ENCODE peak calls at places on chromosomes 13 and 19, in ten cellular contexts. One of them, this sample, is unnamed.

GRCh38 chr13:50511877-50512332 is 331.6 kb downstream of the DLEU7 start:
- DNase-seq in thoracic aorta: no peak
- DNase-seq in HFF-Myc: no peak
- DNase-seq in Peyer's patch: no peak
- DNase-seq in CD8-positive, alpha-beta T cell: no peak
- DNase-seq in IMR-90: no peak
- DNase-seq in lower leg skin: no peak
- DNase-seq in cardiac muscle cell: no peak
- DNase-seq in cardiac fibroblast: no peak
- DNase-seq in endothelial cell of umbilical vein: no peak
- DNase-seq in this sample: peak

GRCh38 chr13:97849305-97849704 is 104.2 kb upstream of the IPO5 start:
- DNase-seq in cardiac fibroblast: peak
- DNase-seq in thoracic aorta: no peak
- DNase-seq in IMR-90: peak
- DNase-seq in HFF-Myc: peak
- DNase-seq in lower leg skin: no peak
- DNase-seq in CD8-positive, alpha-beta T cell: no peak
- DNase-seq in Peyer's patch: no peak
- DNase-seq in cardiac muscle cell: peak
- DNase-seq in endothelial cell of umbilical vein: peak
- DNase-seq in this sample: no peak

GRCh38 chr13:73251866-73252265 is 193.1 kb downstream of the KLF5 start:
- DNase-seq in Peyer's patch: no peak
- DNase-seq in CD8-positive, alpha-beta T cell: no peak
- DNase-seq in cardiac fibroblast: no peak
- DNase-seq in cardiac muscle cell: no peak
- DNase-seq in HFF-Myc: no peak
- DNase-seq in IMR-90: no peak
- DNase-seq in thoracic aorta: no peak
- DNase-seq in endothelial cell of umbilical vein: no peak
- DNase-seq in lower leg skin: no peak
- DNase-seq in this sample: no peak

GRCh38 chr13:111117961-111118360 is 2.9 kb downstream of the ARHGEF7 start:
- DNase-seq in cardiac muscle cell: no peak
- DNase-seq in Peyer's patch: no peak
- DNase-seq in CD8-positive, alpha-beta T cell: no peak
- DNase-seq in IMR-90: no peak
- DNase-seq in endothelial cell of umbilical vein: no peak
- DNase-seq in HFF-Myc: no peak
- DNase-seq in cardiac fibroblast: no peak
- DNase-seq in thoracic aorta: no peak
- DNase-seq in lower leg skin: no peak
- DNase-seq in this sample: no peak

GRCh38 chr19:49463960-49464740 is 9.9 kb upstream of the FLT3LG start:
- DNase-seq in thoracic aorta: no peak
- DNase-seq in Peyer's patch: peak
- DNase-seq in lower leg skin: no peak
- DNase-seq in IMR-90: no peak
- DNase-seq in CD8-positive, alpha-beta T cell: no peak
- DNase-seq in cardiac muscle cell: no peak
- DNase-seq in endothelial cell of umbilical vein: no peak
- DNase-seq in HFF-Myc: no peak
- DNase-seq in cardiac fibroblast: no peak
- DNase-seq in this sample: no peak

GRCh38 chr13:97648881-97649224 is 214.9 kb downstream of the RAP2A start:
- DNase-seq in thoracic aorta: no peak
- DNase-seq in HFF-Myc: no peak
- DNase-seq in lower leg skin: no peak
- DNase-seq in cardiac muscle cell: no peak
- DNase-seq in endothelial cell of umbilical vein: no peak
- DNase-seq in Peyer's patch: no peak
- DNase-seq in CD8-positive, alpha-beta T cell: no peak
- DNase-seq in cardiac fibroblast: no peak
- DNase-seq in IMR-90: no peak
- DNase-seq in this sample: no peak

GRCh38 chr19:42919757-42920079 is 2.0 kb upstream of the PSG6 start:
- DNase-seq in Peyer's patch: no peak
- DNase-seq in endothelial cell of umbilical vein: no peak
- DNase-seq in thoracic aorta: no peak
- DNase-seq in CD8-positive, alpha-beta T cell: no peak
- DNase-seq in IMR-90: no peak
- DNase-seq in cardiac muscle cell: no peak
- DNase-seq in cardiac fibroblast: no peak
- DNase-seq in lower leg skin: no peak
- DNase-seq in HFF-Myc: no peak
- DNase-seq in this sample: no peak

GRCh38 chr13:67228909-67229308 is 1.2 kb downstream of the PCDH9 start:
- DNase-seq in CD8-positive, alpha-beta T cell: no peak
- DNase-seq in cardiac muscle cell: peak
- DNase-seq in cardiac fibroblast: peak
- DNase-seq in HFF-Myc: no peak
- DNase-seq in IMR-90: peak
- DNase-seq in Peyer's patch: no peak
- DNase-seq in endothelial cell of umbilical vein: peak
- DNase-seq in thoracic aorta: no peak
- DNase-seq in lower leg skin: no peak
- DNase-seq in this sample: no peak

GRCh38 chr19:12834976-12835757 is 788 bp upstream of the RTBDN start:
- DNase-seq in HFF-Myc: no peak
- DNase-seq in thoracic aorta: no peak
- DNase-seq in endothelial cell of umbilical vein: no peak
- DNase-seq in IMR-90: no peak
- DNase-seq in lower leg skin: no peak
- DNase-seq in Peyer's patch: no peak
- DNase-seq in cardiac muscle cell: peak
- DNase-seq in CD8-positive, alpha-beta T cell: no peak
- DNase-seq in cardiac fibroblast: peak
- DNase-seq in this sample: no peak

GRCh38 chr19:12834418-12834943 is at the start of gene RTBDN:
- DNase-seq in IMR-90: no peak
- DNase-seq in Peyer's patch: no peak
- DNase-seq in lower leg skin: no peak
- DNase-seq in HFF-Myc: no peak
- DNase-seq in CD8-positive, alpha-beta T cell: no peak
- DNase-seq in endothelial cell of umbilical vein: no peak
- DNase-seq in thoracic aorta: no peak
- DNase-seq in cardiac muscle cell: no peak
- DNase-seq in cardiac fibroblast: no peak
- DNase-seq in this sample: no peak

GRCh38 chr19:12833418-12833746 is 997 bp downstream of the RTBDN start:
- DNase-seq in cardiac muscle cell: no peak
- DNase-seq in thoracic aorta: no peak
- DNase-seq in HFF-Myc: no peak
- DNase-seq in endothelial cell of umbilical vein: no peak
- DNase-seq in cardiac fibroblast: no peak
- DNase-seq in IMR-90: no peak
- DNase-seq in lower leg skin: no peak
- DNase-seq in Peyer's patch: no peak
- DNase-seq in CD8-positive, alpha-beta T cell: no peak
- DNase-seq in this sample: no peak

GRCh38 chr19:12836529-12836863 is 1.8 kb upstream of the MAST1 start:
- DNase-seq in CD8-positive, alpha-beta T cell: no peak
- DNase-seq in thoracic aorta: no peak
- DNase-seq in IMR-90: no peak
- DNase-seq in HFF-Myc: no peak
- DNase-seq in cardiac fibroblast: no peak
- DNase-seq in cardiac muscle cell: no peak
- DNase-seq in lower leg skin: no peak
- DNase-seq in Peyer's patch: no peak
- DNase-seq in endothelial cell of umbilical vein: no peak
- DNase-seq in this sample: no peak

GRCh38 chr19:12833747-12834417 is 497 bp downstream of the RTBDN start:
- DNase-seq in lower leg skin: no peak
- DNase-seq in thoracic aorta: no peak
- DNase-seq in endothelial cell of umbilical vein: no peak
- DNase-seq in HFF-Myc: no peak
- DNase-seq in Peyer's patch: no peak
- DNase-seq in IMR-90: no peak
- DNase-seq in cardiac fibroblast: peak
- DNase-seq in cardiac muscle cell: peak
- DNase-seq in CD8-positive, alpha-beta T cell: peak
- DNase-seq in this sample: no peak
- H3K4me3 ChIP-seq in lower leg skin: no peak
- H3K4me3 ChIP-seq in thoracic aorta: peak
- H3K4me3 ChIP-seq in endothelial cell of umbilical vein: peak
- H3K4me3 ChIP-seq in HFF-Myc: peak
- H3K4me3 ChIP-seq in Peyer's patch: peak
- H3K4me3 ChIP-seq in IMR-90: peak
- H3K4me3 ChIP-seq in cardiac fibroblast: peak
- H3K4me3 ChIP-seq in cardiac muscle cell: peak
- H3K4me3 ChIP-seq in CD8-positive, alpha-beta T cell: no peak
- H3K4me3 ChIP-seq in this sample: peak

DNA sequence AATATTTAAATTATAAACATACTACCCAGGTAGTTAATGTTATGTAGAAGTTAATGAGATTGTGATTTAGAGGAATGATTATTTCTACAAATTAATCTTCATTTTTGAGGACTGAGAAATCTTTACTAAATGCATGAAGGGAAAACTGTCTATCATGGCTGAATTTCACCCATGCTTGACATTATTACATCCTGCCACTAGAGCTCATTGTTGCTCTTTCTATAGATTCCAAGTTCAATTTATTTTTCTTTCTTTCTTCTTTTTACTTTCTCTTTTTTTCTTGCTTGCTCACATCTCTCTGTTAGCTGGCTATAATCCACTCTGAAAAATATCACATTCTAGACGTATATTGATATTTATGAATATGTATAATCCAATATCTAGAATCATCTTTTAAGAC is 505.0 kb upstream of the KLHL1 start:
- DNase-seq in cardiac muscle cell: peak
- DNase-seq in IMR-90: no peak
- DNase-seq in endothelial cell of umbilical vein: peak
- DNase-seq in thoracic aorta: no peak
- DNase-seq in CD8-positive, alpha-beta T cell: no peak
- DNase-seq in lower leg skin: no peak
- DNase-seq in Peyer's patch: no peak
- DNase-seq in cardiac fibroblast: no peak
- DNase-seq in HFF-Myc: no peak
- DNase-seq in this sample: no peak
- TF ChIP-seq CTCF in cardiac muscle cell: no peak
- TF ChIP-seq CTCF in IMR-90: no peak
- TF ChIP-seq CTCF in endothelial cell of umbilical vein: peak
- TF ChIP-seq CTCF in thoracic aorta: no peak
- TF ChIP-seq CTCF in CD8-positive, alpha-beta T cell: no peak
- TF ChIP-seq CTCF in lower leg skin: no peak
- TF ChIP-seq CTCF in Peyer's patch: no peak
- TF ChIP-seq CTCF in cardiac fibroblast: no peak
- TF ChIP-seq CTCF in HFF-Myc: no peak
- TF ChIP-seq CTCF in this sample: no peak

DNA sequence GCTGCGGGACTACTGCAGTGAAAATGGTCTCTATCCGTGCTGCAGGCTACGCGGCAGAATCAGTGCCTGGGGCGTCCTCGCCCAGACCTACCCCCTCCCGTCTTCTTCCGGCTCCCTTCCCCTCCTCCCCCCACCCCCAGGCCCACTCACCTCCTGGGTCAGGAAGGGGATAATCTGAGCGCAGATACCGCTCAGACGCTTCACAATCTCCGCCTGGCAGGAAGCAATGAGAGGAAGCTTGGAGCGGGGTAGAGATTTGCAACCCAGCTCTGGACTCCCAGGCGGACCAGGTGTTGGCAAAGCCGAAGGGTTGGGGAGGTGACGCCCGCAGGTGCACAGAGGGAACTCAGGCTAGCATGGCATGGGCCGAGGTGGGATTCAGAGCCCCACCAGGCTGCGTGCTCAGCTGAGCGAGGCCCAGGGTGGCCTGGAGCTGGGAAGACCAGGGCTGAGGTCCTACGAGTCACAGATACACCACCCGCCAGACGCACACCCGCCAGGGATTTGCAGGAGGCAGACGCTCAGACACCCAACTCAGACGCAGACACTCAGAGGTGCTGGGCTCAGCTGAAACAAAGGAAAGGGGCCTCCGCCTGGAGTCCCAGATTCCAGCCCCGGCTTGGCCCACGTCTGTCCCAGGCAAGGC is 4.1 kb downstream of the TLE2 start:
- DNase-seq in CD8-positive, alpha-beta T cell: no peak
- DNase-seq in HFF-Myc: no peak
- DNase-seq in cardiac fibroblast: no peak
- DNase-seq in cardiac muscle cell: no peak
- DNase-seq in Peyer's patch: no peak
- DNase-seq in lower leg skin: no peak
- DNase-seq in endothelial cell of umbilical vein: no peak
- DNase-seq in IMR-90: no peak
- DNase-seq in thoracic aorta: no peak
- DNase-seq in this sample: no peak
- H3K4me3 ChIP-seq in CD8-positive, alpha-beta T cell: peak
- H3K4me3 ChIP-seq in HFF-Myc: no peak
- H3K4me3 ChIP-seq in cardiac fibroblast: no peak
- H3K4me3 ChIP-seq in cardiac muscle cell: no peak
- H3K4me3 ChIP-seq in Peyer's patch: no peak
- H3K4me3 ChIP-seq in lower leg skin: no peak
- H3K4me3 ChIP-seq in endothelial cell of umbilical vein: no peak
- H3K4me3 ChIP-seq in IMR-90: no peak
- H3K4me3 ChIP-seq in thoracic aorta: no peak
- H3K4me3 ChIP-seq in this sample: no peak

GRCh38 chr13:40149611-40150283 is 494.3 kb downstream of the COG6 start:
- DNase-seq in endothelial cell of umbilical vein: peak
- DNase-seq in thoracic aorta: peak
- DNase-seq in HFF-Myc: peak
- DNase-seq in cardiac muscle cell: peak
- DNase-seq in IMR-90: peak
- DNase-seq in cardiac fibroblast: peak
- DNase-seq in lower leg skin: no peak
- DNase-seq in CD8-positive, alpha-beta T cell: no peak
- DNase-seq in Peyer's patch: no peak
- DNase-seq in this sample: no peak

GRCh38 chr13:40153516-40153915 is 498.1 kb downstream of the COG6 start:
- DNase-seq in thoracic aorta: no peak
- DNase-seq in lower leg skin: no peak
- DNase-seq in CD8-positive, alpha-beta T cell: no peak
- DNase-seq in cardiac muscle cell: peak
- DNase-seq in IMR-90: no peak
- DNase-seq in Peyer's patch: no peak
- DNase-seq in cardiac fibroblast: peak
- DNase-seq in endothelial cell of umbilical vein: peak
- DNase-seq in HFF-Myc: no peak
- DNase-seq in this sample: no peak

GRCh38 chr13:40155176-40155575 is 499.7 kb downstream of the COG6 start:
- DNase-seq in IMR-90: no peak
- DNase-seq in lower leg skin: no peak
- DNase-seq in cardiac fibroblast: no peak
- DNase-seq in endothelial cell of umbilical vein: no peak
- DNase-seq in HFF-Myc: no peak
- DNase-seq in Peyer's patch: no peak
- DNase-seq in cardiac muscle cell: no peak
- DNase-seq in CD8-positive, alpha-beta T cell: no peak
- DNase-seq in thoracic aorta: no peak
- DNase-seq in this sample: no peak

GRCh38 chr13:40152904-40153303 is 497.4 kb downstream of the COG6 start:
- DNase-seq in IMR-90: no peak
- DNase-seq in HFF-Myc: no peak
- DNase-seq in CD8-positive, alpha-beta T cell: no peak
- DNase-seq in cardiac fibroblast: no peak
- DNase-seq in lower leg skin: no peak
- DNase-seq in cardiac muscle cell: no peak
- DNase-seq in endothelial cell of umbilical vein: no peak
- DNase-seq in thoracic aorta: no peak
- DNase-seq in Peyer's patch: no peak
- DNase-seq in this sample: no peak

DNA sequence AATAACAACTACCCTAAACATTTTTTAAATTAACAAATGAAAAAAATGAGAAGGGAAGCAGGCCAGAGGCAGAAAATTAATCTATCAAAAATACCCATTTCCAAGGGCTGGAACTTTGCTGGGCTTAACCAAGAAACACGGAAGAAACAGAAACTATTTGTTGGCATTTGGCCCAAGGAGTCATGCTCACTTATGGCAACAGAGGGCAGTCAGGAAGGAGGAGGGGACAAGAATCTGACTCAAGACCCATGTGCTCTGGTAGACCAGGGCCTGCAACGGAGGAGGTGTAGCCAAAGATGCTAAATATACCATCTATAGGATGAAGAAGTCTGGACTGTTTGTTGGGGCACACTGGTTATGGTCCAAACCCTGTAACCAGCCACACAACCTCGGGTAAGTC is 496.7 kb downstream of the COG6 start:
- DNase-seq in cardiac muscle cell: peak
- DNase-seq in Peyer's patch: no peak
- DNase-seq in endothelial cell of umbilical vein: peak
- DNase-seq in lower leg skin: no peak
- DNase-seq in cardiac fibroblast: peak
- DNase-seq in thoracic aorta: peak
- DNase-seq in IMR-90: peak
- DNase-seq in HFF-Myc: peak
- DNase-seq in CD8-positive, alpha-beta T cell: no peak
- DNase-seq in this sample: no peak
- TF ChIP-seq CTCF in cardiac muscle cell: peak
- TF ChIP-seq CTCF in Peyer's patch: no peak
- TF ChIP-seq CTCF in endothelial cell of umbilical vein: peak
- TF ChIP-seq CTCF in lower leg skin: no peak
- TF ChIP-seq CTCF in cardiac fibroblast: peak
- TF ChIP-seq CTCF in thoracic aorta: no peak
- TF ChIP-seq CTCF in IMR-90: no peak
- TF ChIP-seq CTCF in HFF-Myc: peak
- TF ChIP-seq CTCF in CD8-positive, alpha-beta T cell: no peak
- TF ChIP-seq CTCF in this sample: no peak

This sample was measured in GM06990.